ENCODE peak calls at places on chromosomes 12 and 14, in eight cellular contexts. C, Z, I, E, O, D, S and K are unnamed samples.

GRCh38 chr12:83954939-83955601 is 957.5 kb downstream of the SLC6A15 start:
- DNase-seq in Z (no peak), D (no peak), I (no peak), E (no peak), S (no peak), C (no peak), O (peak), K (no peak)

GRCh38 chr14:30507209-30507608 is 51.7 kb upstream of the G2E3 start:
- DNase-seq in I (no peak), S (no peak), Z (no peak), O (no peak), C (no peak), E (no peak), D (no peak), K (no peak)

GRCh38 chr12:123813349-123813748 is 51.2 kb downstream of the DNAH10 start:
- DNase-seq in D (no peak), E (no peak), S (no peak), Z (no peak), O (peak), C (no peak), I (no peak), K (no peak)

GRCh38 chr14:64891173-64891838 is 11.6 kb upstream of the SPTB start:
- DNase-seq in I (no peak), S (no peak), D (no peak), C (no peak), Z (no peak), O (no peak), E (no peak), K (no peak)

GRCh38 chr12:26713885-26714383 is 119.1 kb downstream of the ITPR2 start:
- DNase-seq in E (no peak), D (no peak), Z (peak), S (no peak), O (no peak), I (no peak), C (no peak), K (no peak)

GRCh38 chr12:50234347-50234746 is 49.0 kb downstream of the LIMA1 start:
- DNase-seq in C (no peak), S (no peak), O (peak), E (no peak), D (no peak), Z (no peak), I (no peak), K (no peak)

GRCh38 chr12:34107016-34107415 is 84.7 kb downstream of the ALG10 start:
- DNase-seq in E (no peak), C (no peak), O (no peak), S (no peak), D (no peak), Z (no peak), I (no peak), K (no peak)

GRCh38 chr12:101793401-101793800 is 37.4 kb downstream of the GNPTAB start:
- DNase-seq in C (no peak), Z (peak), S (no peak), E (no peak), D (no peak), O (peak), I (no peak), K (no peak)

GRCh38 chr12:108066583-108067234 is 62.4 kb upstream of the WSCD2 start:
- DNase-seq in O (no peak), S (no peak), E (no peak), C (no peak), I (no peak), Z (no peak), D (no peak), K (no peak)

GRCh38 chr12:123591702-123592481 is 7.5 kb downstream of the TMED2 start:
- DNase-seq in D (no peak), S (no peak), Z (no peak), O (no peak), I (no peak), C (no peak), E (no peak), K (no peak)

GRCh38 chr12:120940799-120941198 is 36.6 kb upstream of the SPPL3 start:
- DNase-seq in Z (no peak), D (no peak), C (no peak), E (no peak), I (no peak), S (no peak), O (peak), K (no peak)

GRCh38 chr12:62347922-62348650 is 87.9 kb downstream of the USP15 start:
- DNase-seq in C (no peak), I (no peak), D (no peak), S (no peak), O (no peak), E (no peak), Z (no peak), K (no peak)

GRCh38 chr14:72049462-72049861 is 117.2 kb downstream of the RGS6 start:
- DNase-seq in E (no peak), O (peak), D (no peak), C (no peak), S (no peak), Z (peak), I (no peak), K (no peak)

GRCh38 chr12:26760657-26761293 is 72.2 kb downstream of the ITPR2 start:
- DNase-seq in D (no peak), O (no peak), Z (no peak), C (no peak), I (no peak), E (no peak), S (no peak), K (no peak)

GRCh38 chr12:121003650-121004049 is 12.6 kb downstream of the C12orf43 start:
- DNase-seq in C (no peak), D (peak), S (no peak), I (no peak), Z (no peak), O (no peak), E (no peak), K (no peak)

GRCh38 chr14:50045039-50045711 is 71.2 kb downstream of the VCPKMT start:
- DNase-seq in E (peak), C (no peak), O (peak), S (peak), D (peak), Z (peak), I (no peak), K (peak)

GRCh38 chr12:132748319-132748718 is 13.3 kb downstream of the ANKLE2 start:
- DNase-seq in S (no peak), E (no peak), C (no peak), I (no peak), D (no peak), Z (no peak), O (no peak), K (no peak)

GRCh38 chr14:32013083-32013482 is 64.0 kb upstream of the ARHGAP5 start:
- DNase-seq in D (peak), I (no peak), O (no peak), Z (no peak), C (no peak), S (no peak), E (no peak), K (no peak)

GRCh38 chr14:63223596-63223995 is 19.4 kb downstream of the RHOJ start:
- DNase-seq in D (no peak), C (no peak), Z (no peak), I (no peak), O (no peak), E (no peak), S (no peak), K (no peak)

GRCh38 chr14:74546416-74546815 is 52.9 kb downstream of the ISCA2 start:
- DNase-seq in Z (no peak), O (no peak), C (no peak), D (no peak), E (no peak), I (no peak), S (no peak), K (no peak)

GRCh38 chr12:68733661-68734071 is 12.3 kb upstream of the SLC35E3 start:
- DNase-seq in D (no peak), S (no peak), O (peak), C (no peak), Z (no peak), E (no peak), I (no peak), K (no peak)

GRCh38 chr14:32208490-32208889 is 5.4 kb upstream of the RNU6-8 start:
- DNase-seq in E (no peak), D (no peak), Z (no peak), S (no peak), O (no peak), C (no peak), I (no peak), K (no peak)

GRCh38 chr12:55142896-55143870 is 17.0 kb downstream of the OR9K2 start:
- DNase-seq in I (peak), Z (peak), D (peak), O (peak), C (peak), S (no peak), E (no peak), K (peak)

GRCh38 chr12:50043308-50043707 is 14.1 kb upstream of the ASIC1 start:
- DNase-seq in O (no peak), E (no peak), Z (no peak), C (no peak), D (no peak), S (no peak), I (no peak), K (no peak)